ENCODE peak calls at places on chromosomes 5 and 9, in ten cellular contexts. One of them, this sample, is unnamed.

GRCh38 chr9:109031241-109031640 is 17.9 kb upstream of the CTNNAL1 start:
- DNase-seq in left lung: no peak
- DNase-seq in GM23338: no peak
- DNase-seq in astrocyte of the spinal cord: no peak
- DNase-seq in WERI-Rb-1: no peak
- DNase-seq in PC-3: peak
- DNase-seq in heart left ventricle: no peak
- DNase-seq in HFF-Myc: no peak
- DNase-seq in suprapubic skin: no peak
- DNase-seq in heart right ventricle: no peak
- DNase-seq in this sample: no peak

GRCh38 chr5:170228756-170229459 is 3.9 kb upstream of the C5orf58 start:
- DNase-seq in heart left ventricle: no peak
- DNase-seq in HFF-Myc: no peak
- DNase-seq in left lung: no peak
- DNase-seq in astrocyte of the spinal cord: no peak
- DNase-seq in WERI-Rb-1: no peak
- DNase-seq in GM23338: no peak
- DNase-seq in heart right ventricle: no peak
- DNase-seq in suprapubic skin: no peak
- DNase-seq in PC-3: no peak
- DNase-seq in this sample: no peak

GRCh38 chr5:138706655-138707480 is 46.4 kb upstream of the CTNNA1 start:
- DNase-seq in left lung: no peak
- DNase-seq in suprapubic skin: no peak
- DNase-seq in WERI-Rb-1: no peak
- DNase-seq in HFF-Myc: no peak
- DNase-seq in GM23338: no peak
- DNase-seq in PC-3: peak
- DNase-seq in astrocyte of the spinal cord: peak
- DNase-seq in heart right ventricle: peak
- DNase-seq in heart left ventricle: peak
- DNase-seq in this sample: no peak

GRCh38 chr5:173454381-173454763 is 126.2 kb upstream of the STC2 start:
- DNase-seq in HFF-Myc: no peak
- DNase-seq in heart right ventricle: no peak
- DNase-seq in heart left ventricle: no peak
- DNase-seq in astrocyte of the spinal cord: peak
- DNase-seq in PC-3: peak
- DNase-seq in suprapubic skin: no peak
- DNase-seq in WERI-Rb-1: no peak
- DNase-seq in GM23338: no peak
- DNase-seq in left lung: no peak
- DNase-seq in this sample: no peak

GRCh38 chr5:1420211-1421195 is 24.7 kb downstream of the SLC6A3 start:
- DNase-seq in GM23338: no peak
- DNase-seq in HFF-Myc: no peak
- DNase-seq in PC-3: peak
- DNase-seq in left lung: peak
- DNase-seq in astrocyte of the spinal cord: no peak
- DNase-seq in suprapubic skin: peak
- DNase-seq in WERI-Rb-1: peak
- DNase-seq in heart left ventricle: no peak
- DNase-seq in heart right ventricle: no peak
- DNase-seq in this sample: peak

GRCh38 chr9:132236662-132237311 is 74.9 kb downstream of the NTNG2 start:
- DNase-seq in PC-3: no peak
- DNase-seq in left lung: peak
- DNase-seq in heart right ventricle: no peak
- DNase-seq in astrocyte of the spinal cord: no peak
- DNase-seq in suprapubic skin: no peak
- DNase-seq in GM23338: no peak
- DNase-seq in HFF-Myc: no peak
- DNase-seq in WERI-Rb-1: no peak
- DNase-seq in heart left ventricle: no peak
- DNase-seq in this sample: no peak

GRCh38 chr5:6826756-6827155 is 113.5 kb downstream of the TENT4A start:
- DNase-seq in WERI-Rb-1: no peak
- DNase-seq in left lung: no peak
- DNase-seq in heart right ventricle: no peak
- DNase-seq in PC-3: no peak
- DNase-seq in GM23338: no peak
- DNase-seq in HFF-Myc: no peak
- DNase-seq in astrocyte of the spinal cord: no peak
- DNase-seq in heart left ventricle: no peak
- DNase-seq in suprapubic skin: no peak
- DNase-seq in this sample: no peak

GRCh38 chr5:52342361-52342760 is 445.4 kb upstream of the ITGA1 start:
- DNase-seq in heart right ventricle: no peak
- DNase-seq in left lung: no peak
- DNase-seq in HFF-Myc: no peak
- DNase-seq in PC-3: no peak
- DNase-seq in astrocyte of the spinal cord: no peak
- DNase-seq in suprapubic skin: no peak
- DNase-seq in WERI-Rb-1: no peak
- DNase-seq in heart left ventricle: no peak
- DNase-seq in GM23338: no peak
- DNase-seq in this sample: no peak

GRCh38 chr5:5270161-5270560 is 130.0 kb downstream of the ADAMTS16 start:
- DNase-seq in heart right ventricle: no peak
- DNase-seq in heart left ventricle: no peak
- DNase-seq in PC-3: no peak
- DNase-seq in suprapubic skin: no peak
- DNase-seq in astrocyte of the spinal cord: no peak
- DNase-seq in WERI-Rb-1: no peak
- DNase-seq in HFF-Myc: no peak
- DNase-seq in GM23338: no peak
- DNase-seq in left lung: no peak
- DNase-seq in this sample: no peak

GRCh38 chr5:34620185-34620584 is 35.9 kb upstream of the RAI14 start:
- DNase-seq in left lung: no peak
- DNase-seq in GM23338: no peak
- DNase-seq in suprapubic skin: no peak
- DNase-seq in heart right ventricle: no peak
- DNase-seq in PC-3: no peak
- DNase-seq in WERI-Rb-1: peak
- DNase-seq in heart left ventricle: no peak
- DNase-seq in astrocyte of the spinal cord: no peak
- DNase-seq in HFF-Myc: no peak
- DNase-seq in this sample: no peak

GRCh38 chr5:149857499-149857898 is 87.1 kb downstream of the PDE6A start:
- DNase-seq in WERI-Rb-1: no peak
- DNase-seq in astrocyte of the spinal cord: peak
- DNase-seq in GM23338: no peak
- DNase-seq in heart right ventricle: peak
- DNase-seq in PC-3: peak
- DNase-seq in suprapubic skin: peak
- DNase-seq in left lung: no peak
- DNase-seq in heart left ventricle: peak
- DNase-seq in HFF-Myc: no peak
- DNase-seq in this sample: peak

GRCh38 chr5:128121679-128122078 is 38.1 kb downstream of the SLC12A2 start:
- DNase-seq in HFF-Myc: no peak
- DNase-seq in PC-3: peak
- DNase-seq in GM23338: no peak
- DNase-seq in suprapubic skin: no peak
- DNase-seq in left lung: no peak
- DNase-seq in heart right ventricle: no peak
- DNase-seq in astrocyte of the spinal cord: no peak
- DNase-seq in heart left ventricle: no peak
- DNase-seq in WERI-Rb-1: no peak
- DNase-seq in this sample: no peak

GRCh38 chr9:37944671-37945481 is 40.9 kb upstream of the SLC25A51 start:
- DNase-seq in WERI-Rb-1: no peak
- DNase-seq in PC-3: peak
- DNase-seq in left lung: no peak
- DNase-seq in astrocyte of the spinal cord: peak
- DNase-seq in heart right ventricle: no peak
- DNase-seq in GM23338: peak
- DNase-seq in heart left ventricle: no peak
- DNase-seq in HFF-Myc: no peak
- DNase-seq in suprapubic skin: no peak
- DNase-seq in this sample: no peak
- TF ChIP-seq CTCF in WERI-Rb-1: no peak
- TF ChIP-seq CTCF in PC-3: no peak
- TF ChIP-seq CTCF in left lung: no peak
- TF ChIP-seq CTCF in astrocyte of the spinal cord: no peak
- TF ChIP-seq CTCF in heart right ventricle: no peak
- TF ChIP-seq CTCF in GM23338: no peak
- TF ChIP-seq CTCF in heart left ventricle: no peak
- TF ChIP-seq CTCF in HFF-Myc: no peak
- TF ChIP-seq CTCF in suprapubic skin: no peak
- TF ChIP-seq CTCF in this sample: no peak

GRCh38 chr5:3600106-3600997 is 4.7 kb downstream of the IRX1 start:
- DNase-seq in PC-3: no peak
- DNase-seq in astrocyte of the spinal cord: peak
- DNase-seq in left lung: no peak
- DNase-seq in GM23338: peak
- DNase-seq in heart right ventricle: no peak
- DNase-seq in heart left ventricle: no peak
- DNase-seq in WERI-Rb-1: peak
- DNase-seq in suprapubic skin: no peak
- DNase-seq in HFF-Myc: no peak
- DNase-seq in this sample: no peak
- H3K4me3 ChIP-seq in PC-3: no peak
- H3K4me3 ChIP-seq in astrocyte of the spinal cord: peak
- H3K4me3 ChIP-seq in left lung: no peak
- H3K4me3 ChIP-seq in GM23338: peak
- H3K4me3 ChIP-seq in heart right ventricle: peak
- H3K4me3 ChIP-seq in heart left ventricle: no peak
- H3K4me3 ChIP-seq in WERI-Rb-1: peak
- H3K4me3 ChIP-seq in suprapubic skin: peak
- H3K4me3 ChIP-seq in HFF-Myc: no peak
- H3K4me3 ChIP-seq in this sample: peak

DNA sequence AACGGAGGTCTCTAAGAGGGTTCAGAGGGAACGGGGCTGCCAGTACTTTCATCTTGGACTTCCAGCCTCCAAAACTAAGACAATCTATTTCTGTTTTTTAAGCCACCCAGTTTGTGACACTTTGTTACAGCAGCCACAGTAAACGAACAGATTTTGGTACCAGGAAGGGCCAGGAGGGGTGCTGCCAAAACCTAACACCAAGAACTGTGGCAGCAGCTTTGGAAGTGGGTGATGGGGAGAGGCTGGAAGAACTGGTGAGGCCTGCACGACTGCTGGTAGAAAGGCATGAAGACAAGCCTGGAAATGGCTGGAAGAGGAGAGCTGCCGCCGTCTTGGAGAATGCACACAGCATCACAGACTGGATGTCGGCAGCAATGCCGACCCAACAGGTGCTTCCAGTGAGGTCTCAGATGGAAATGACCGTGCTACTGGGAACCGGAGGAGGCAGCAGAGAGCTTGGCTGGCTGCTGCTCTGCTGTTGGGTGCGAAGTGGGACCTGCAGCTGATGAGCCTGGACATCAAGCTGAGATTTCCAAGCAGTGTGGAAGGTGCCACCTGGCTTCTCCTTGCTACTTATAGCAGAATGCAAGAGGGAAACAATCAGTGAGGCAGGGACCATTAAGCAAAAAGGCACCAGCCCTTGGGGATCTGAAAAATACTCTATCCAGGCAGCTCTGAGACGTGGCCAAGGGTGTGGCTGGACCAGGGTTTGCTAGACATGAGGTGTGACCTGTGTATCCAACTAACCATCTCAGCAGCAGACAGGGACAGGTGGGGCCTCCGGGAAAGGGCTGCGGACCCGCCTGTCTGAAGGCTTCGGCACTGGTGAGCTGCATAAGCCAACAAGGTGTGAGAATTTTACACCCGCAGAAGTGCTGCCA is 4.7 kb upstream of the TMEM210 start:
- DNase-seq in PC-3: peak
- DNase-seq in GM23338: peak
- DNase-seq in heart right ventricle: no peak
- DNase-seq in heart left ventricle: no peak
- DNase-seq in WERI-Rb-1: no peak
- DNase-seq in left lung: no peak
- DNase-seq in HFF-Myc: no peak
- DNase-seq in suprapubic skin: no peak
- DNase-seq in astrocyte of the spinal cord: peak
- DNase-seq in this sample: no peak
- TF ChIP-seq CTCF in PC-3: peak
- TF ChIP-seq CTCF in GM23338: peak
- TF ChIP-seq CTCF in heart right ventricle: peak
- TF ChIP-seq CTCF in heart left ventricle: no peak
- TF ChIP-seq CTCF in WERI-Rb-1: peak
- TF ChIP-seq CTCF in left lung: peak
- TF ChIP-seq CTCF in HFF-Myc: peak
- TF ChIP-seq CTCF in suprapubic skin: no peak
- TF ChIP-seq CTCF in astrocyte of the spinal cord: peak
- TF ChIP-seq CTCF in this sample: peak

GRCh38 chr9:135908334-135909204 is 1.2 kb upstream of the CAMSAP1 start:
- DNase-seq in astrocyte of the spinal cord: no peak
- DNase-seq in left lung: peak
- DNase-seq in suprapubic skin: no peak
- DNase-seq in GM23338: no peak
- DNase-seq in WERI-Rb-1: no peak
- DNase-seq in heart right ventricle: no peak
- DNase-seq in PC-3: peak
- DNase-seq in HFF-Myc: no peak
- DNase-seq in heart left ventricle: no peak
- DNase-seq in this sample: no peak

GRCh38 chr9:135905380-135906282 is 1.7 kb downstream of the CAMSAP1 start:
- DNase-seq in PC-3: peak
- DNase-seq in WERI-Rb-1: no peak
- DNase-seq in GM23338: no peak
- DNase-seq in HFF-Myc: no peak
- DNase-seq in left lung: peak
- DNase-seq in astrocyte of the spinal cord: peak
- DNase-seq in suprapubic skin: no peak
- DNase-seq in heart right ventricle: no peak
- DNase-seq in heart left ventricle: no peak
- DNase-seq in this sample: peak

GRCh38 chr9:135906291-135907005 is 898 bp downstream of the CAMSAP1 start:
- DNase-seq in astrocyte of the spinal cord: peak
- DNase-seq in HFF-Myc: no peak
- DNase-seq in suprapubic skin: no peak
- DNase-seq in GM23338: no peak
- DNase-seq in heart left ventricle: no peak
- DNase-seq in WERI-Rb-1: no peak
- DNase-seq in left lung: peak
- DNase-seq in PC-3: peak
- DNase-seq in heart right ventricle: no peak
- DNase-seq in this sample: peak

GRCh38 chr9:135907446-135908333 is at the start of gene CAMSAP1:
- DNase-seq in heart right ventricle: peak
- DNase-seq in HFF-Myc: peak
- DNase-seq in astrocyte of the spinal cord: peak
- DNase-seq in GM23338: peak
- DNase-seq in heart left ventricle: peak
- DNase-seq in PC-3: peak
- DNase-seq in WERI-Rb-1: peak
- DNase-seq in left lung: peak
- DNase-seq in suprapubic skin: peak
- DNase-seq in this sample: no peak

DNA sequence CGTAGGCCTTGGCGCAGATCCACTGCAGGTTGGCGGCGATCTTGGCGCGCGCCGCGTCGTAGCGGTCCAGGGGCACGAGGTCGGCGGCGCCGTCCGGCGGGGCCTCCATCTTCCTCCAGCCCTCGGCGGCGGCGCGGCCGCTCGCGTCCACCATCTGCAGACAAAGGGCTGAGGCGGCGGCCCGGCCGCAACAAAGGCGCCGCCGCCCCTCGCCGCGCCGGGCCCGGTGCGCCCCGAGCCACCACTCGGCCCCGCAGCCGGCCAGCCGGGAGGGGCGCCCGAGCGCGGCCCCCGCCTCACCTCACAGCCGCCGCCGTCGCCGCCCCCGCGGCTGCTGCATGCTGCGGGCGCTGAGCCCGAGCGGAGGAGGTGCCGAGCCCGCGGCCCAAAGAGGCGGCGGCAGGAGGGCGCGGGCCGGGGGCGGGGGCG is 326 bp downstream of the CAMSAP1 start:
- DNase-seq in heart right ventricle: no peak
- DNase-seq in GM23338: peak
- DNase-seq in HFF-Myc: no peak
- DNase-seq in heart left ventricle: no peak
- DNase-seq in astrocyte of the spinal cord: peak
- DNase-seq in WERI-Rb-1: no peak
- DNase-seq in left lung: no peak
- DNase-seq in suprapubic skin: peak
- DNase-seq in PC-3: peak
- DNase-seq in this sample: no peak
- H3K4me3 ChIP-seq in heart right ventricle: peak
- H3K4me3 ChIP-seq in GM23338: peak
- H3K4me3 ChIP-seq in HFF-Myc: peak
- H3K4me3 ChIP-seq in heart left ventricle: peak
- H3K4me3 ChIP-seq in astrocyte of the spinal cord: peak
- H3K4me3 ChIP-seq in WERI-Rb-1: peak
- H3K4me3 ChIP-seq in left lung: peak
- H3K4me3 ChIP-seq in suprapubic skin: peak
- H3K4me3 ChIP-seq in PC-3: peak
- H3K4me3 ChIP-seq in this sample: peak